ENCODE peak calls at places on chromosomes 16 and 17, in seven cellular contexts. O is uterus, K is heart left ventricle, J is stomach, P is vagina, I is Peyer's patch, C is ovary. Q is an unnamed sample.

GRCh38 chr16:56681939-56682702 is at the start of gene MT1X:
- DNase-seq in C (peak; percentile 89), P (peak; percentile 98), J (peak; percentile 97), O (peak; percentile 93), I (peak; percentile 95), K (peak; percentile 96), Q (peak; percentile 97)

GRCh38 chr17:36703860-36704266 is 102.5 kb downstream of the MRM1 start:
- DNase-seq in I (no peak), J (no peak), O (peak; percentile 24), K (peak; percentile 37), C (peak; percentile 62), P (no peak), Q (peak; percentile 51)

GRCh38 chr17:9225305-9226101 is 204.2 kb downstream of the NTN1 start:
- DNase-seq in O (no peak), P (no peak), J (no peak), I (no peak), C (no peak), K (no peak), Q (no peak)

GRCh38 chr17:50841949-50842354 is 6.6 kb downstream of the WFIKKN2 start:
- DNase-seq in P (no peak), J (peak; percentile 75), O (peak; percentile 75), C (peak; percentile 82), K (peak; percentile 57), I (peak; percentile 85), Q (peak; percentile 67)

GRCh38 chr17:77318491-77319210 is 177.9 kb downstream of the SEC14L1 start:
- DNase-seq in C (peak; percentile 46), J (peak; percentile 44), O (peak; percentile 42), I (peak; percentile 63), P (no peak), K (peak; percentile 49), Q (peak; percentile 50)

GRCh38 chr16:22163806-22164205 is 1.5 kb downstream of the SDR42E2 start:
- DNase-seq in O (no peak), C (no peak), I (no peak), K (no peak), P (no peak), J (no peak), Q (no peak)

GRCh38 chr16:30028438-30029093 is 2.5 kb downstream of the TLCD3B start:
- DNase-seq in P (no peak), K (no peak), O (no peak), J (no peak), C (no peak), I (no peak), Q (no peak)

GRCh38 chr17:50872710-50873424 is 6.7 kb upstream of the TOB1 start:
- DNase-seq in J (peak; percentile 48), O (no peak), I (no peak), K (no peak), C (no peak), P (peak; percentile 76), Q (no peak)

GRCh38 chr16:79402356-79402755 is 198.2 kb downstream of the MAF start:
- DNase-seq in I (peak; percentile 90), K (no peak), J (peak; percentile 86), P (no peak), C (peak; percentile 19), O (no peak), Q (peak; percentile 52)

GRCh38 chr16:22191966-22192260 is 14.2 kb upstream of the EEF2K start:
- DNase-seq in I (peak; percentile 60), C (peak; percentile 47), J (no peak), O (no peak), P (no peak), K (no peak), Q (no peak)

GRCh38 chr17:40564195-40564882 is 933 bp downstream of the CCR7 start:
- DNase-seq in C (no peak), J (peak; percentile 22), K (no peak), I (peak; percentile 47), O (no peak), P (no peak), Q (no peak)

GRCh38 chr17:16880843-16881230 is 91.1 kb downstream of the TNFRSF13B start:
- DNase-seq in C (no peak), P (peak; percentile 75), J (no peak), I (no peak), K (no peak), O (no peak), Q (no peak)

GRCh38 chr17:64245218-64246145 is 17.6 kb downstream of the TEX2 start:
- DNase-seq in I (no peak), K (no peak), C (no peak), J (no peak), P (no peak), O (no peak), Q (no peak)

GRCh38 chr16:50102046-50102756 is 36.4 kb downstream of the HEATR3 start:
- DNase-seq in K (no peak), C (no peak), P (no peak), J (no peak), I (no peak), O (no peak), Q (no peak)

GRCh38 chr16:11084484-11085024 is 140.2 kb downstream of the CLEC16A start:
- DNase-seq in O (peak; percentile 80), K (peak; percentile 13), P (no peak), I (no peak), J (no peak), C (no peak), Q (no peak)

GRCh38 chr16:4370570-4371480 is 823 bp upstream of the VASN start:
- DNase-seq in J (no peak), C (peak; percentile 94), P (no peak), O (peak; percentile 88), K (peak; percentile 87), I (peak; percentile 70), Q (peak; percentile 62)

GRCh38 chr16:86107190-86107589 is 208.2 kb downstream of the IRF8 start:
- DNase-seq in C (no peak), O (no peak), P (no peak), K (no peak), I (peak; percentile 8), J (no peak), Q (no peak)

GRCh38 chr17:65297384-65297783 is 160.2 kb downstream of the RGS9 start:
- DNase-seq in O (no peak), C (no peak), P (no peak), J (no peak), I (no peak), K (no peak), Q (no peak)

GRCh38 chr16:30030841-30031413 is at the start of gene TLCD3B:
- DNase-seq in C (no peak), I (no peak), P (no peak), O (no peak), K (no peak), J (no peak), Q (no peak)

GRCh38 chr17:48643697-48644012 is 17.5 kb upstream of the HOXB9 start:
- DNase-seq in P (no peak), I (peak; percentile 6), O (no peak), K (no peak), C (no peak), J (no peak), Q (no peak)

GRCh38 chr16:27238016-27238587 is 30.5 kb downstream of the NSMCE1 start:
- DNase-seq in J (peak; percentile 44), K (peak; percentile 61), O (no peak), C (no peak), I (peak; percentile 71), P (no peak), Q (peak; percentile 55)
- TF ChIP-seq CTCF in J (no peak), K (no peak), O (no peak), C (no peak), I (no peak), P (no peak), Q (no peak)

DNA sequence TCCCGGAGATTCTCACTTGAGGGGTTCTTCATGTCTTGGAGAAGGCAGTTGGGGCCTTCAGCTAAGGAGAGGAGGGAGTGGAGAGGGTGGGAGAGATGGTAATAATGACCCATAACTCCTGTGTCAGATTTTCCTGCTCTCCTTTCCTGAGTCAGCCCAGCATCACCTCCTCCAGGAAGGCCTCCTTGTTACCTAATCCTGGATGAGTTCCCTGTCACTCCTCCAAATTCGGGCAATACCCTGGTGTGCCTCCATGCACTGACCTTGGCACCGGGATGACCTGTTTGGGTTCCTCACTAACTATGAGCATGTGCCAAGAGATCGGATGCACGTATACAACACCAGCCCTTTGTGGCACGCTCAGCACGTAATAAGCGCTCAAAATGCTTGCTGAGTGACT is 38.8 kb downstream of the SDK2 start:
- DNase-seq in I (no peak), O (no peak), C (no peak), P (no peak), J (no peak), K (no peak), Q (no peak)
- H3K27ac ChIP-seq in I (no peak overlapping the region), O (no peak overlapping the region), C (no peak overlapping the region), P (no peak overlapping the region), J (no peak overlapping the region), K (no peak overlapping the region), Q (no peak overlapping the region)

GRCh38 chr16:88385831-88386815 is 3.4 kb downstream of the ZNF469 start:
- DNase-seq in C (peak; percentile 21), J (no peak), K (peak; percentile 11), O (no peak), P (no peak), I (no peak), Q (peak; percentile 20)
- TF ChIP-seq POLR2A in C (no peak), J (no peak), K (no peak), O (no peak), P (no peak), I (no peak), Q (no peak)

GRCh38 chr17:81471804-81472456 is 40.7 kb downstream of the ACTG1 start:
- DNase-seq in O (peak; percentile 88), I (peak; percentile 60), K (no peak), P (peak; percentile 94), C (peak; percentile 79), J (no peak), Q (no peak)
- TF ChIP-seq CTCF in O (peak; percentile 73), I (no peak), K (peak; percentile 9), P (no peak), C (peak; percentile 11), J (no peak), Q (no peak)

DNA sequence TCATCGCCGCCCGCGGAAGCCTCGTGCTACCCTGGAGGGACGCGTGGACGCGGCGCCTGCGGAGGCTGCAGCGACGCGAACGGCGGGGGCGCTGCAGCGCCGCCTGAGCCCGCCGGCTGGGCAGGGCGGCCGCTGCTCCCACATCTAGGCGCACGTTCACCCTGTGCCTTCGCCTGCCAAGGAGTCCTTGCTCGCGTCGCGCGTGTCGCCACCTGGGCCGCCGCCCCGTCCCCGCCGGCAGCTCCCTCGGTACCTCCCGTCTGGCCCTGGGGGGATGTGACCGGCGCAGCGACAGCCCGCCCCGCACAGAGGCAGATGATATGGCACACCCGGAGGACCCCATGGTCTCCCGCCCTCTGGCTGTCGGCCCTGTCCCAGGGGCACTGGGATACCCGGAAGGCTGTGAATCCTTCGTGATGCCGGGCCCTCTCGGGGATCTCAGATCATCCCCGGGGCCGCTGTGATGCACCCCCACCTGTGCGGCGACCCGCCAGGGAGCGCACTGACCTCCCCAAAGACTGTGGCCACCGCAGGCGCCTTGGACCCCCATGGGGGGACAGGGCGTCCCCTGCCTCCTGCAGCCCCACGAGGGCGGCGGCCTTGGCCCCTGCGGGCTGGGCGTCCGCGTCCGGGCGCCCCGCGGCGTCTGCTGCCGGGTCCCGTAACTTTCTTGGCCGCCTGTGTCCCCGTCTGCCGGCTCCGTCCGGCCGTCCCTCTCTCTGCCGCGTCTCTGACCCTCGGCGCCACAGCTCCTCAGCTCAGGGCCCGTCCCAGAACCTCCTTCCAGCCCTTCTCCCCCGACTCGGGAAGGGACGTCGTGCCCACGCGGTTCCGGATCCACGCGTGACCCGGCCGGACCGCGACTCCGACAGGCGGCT is 689 bp upstream of the TBC1D24 start:
- DNase-seq in K (peak; percentile 56), P (no peak), J (peak; percentile 60), O (peak; percentile 33), C (peak; percentile 42), I (peak; percentile 71), Q (peak; percentile 66)
- H3K27ac ChIP-seq in K (peak overlapping the region; percentile 86), P (peak overlapping the region; percentile 79), J (peak overlapping the region; percentile 91), O (peak overlapping the region; percentile 63), C (no peak overlapping the region), I (peak overlapping the region; percentile 77), Q (peak overlapping the region; percentile 77)